ENCODE peak calls at places on chromosomes 2 and 18, in nine cellular contexts. One of them, this sample, is unnamed. For H3K36me3, the result is how much of the 10 kb centered on the place peaks cover.

GRCh38 chr18:37122877-37123276 is 293.9 kb downstream of the KIAA1328 start:
- DNase-seq in astrocyte: peak
- DNase-seq in breast epithelium: no peak
- DNase-seq in thoracic aorta: no peak
- DNase-seq in upper lobe of right lung: no peak
- DNase-seq in thyroid gland: no peak
- DNase-seq in psoas muscle: no peak
- DNase-seq in heart left ventricle: no peak
- DNase-seq in osteoblast: no peak
- DNase-seq in this sample: no peak

GRCh38 chr2:223005496-223005895 is 46.5 kb upstream of the KCNE4 start:
- DNase-seq in astrocyte: no peak
- DNase-seq in breast epithelium: no peak
- DNase-seq in thoracic aorta: no peak
- DNase-seq in upper lobe of right lung: no peak
- DNase-seq in thyroid gland: no peak
- DNase-seq in psoas muscle: no peak
- DNase-seq in heart left ventricle: no peak
- DNase-seq in osteoblast: no peak
- DNase-seq in this sample: no peak

GRCh38 chr2:37168217-37168981 is 11.6 kb upstream of the EIF2AK2 start:
- DNase-seq in astrocyte: peak
- DNase-seq in breast epithelium: no peak
- DNase-seq in thoracic aorta: no peak
- DNase-seq in upper lobe of right lung: no peak
- DNase-seq in thyroid gland: peak
- DNase-seq in psoas muscle: no peak
- DNase-seq in heart left ventricle: no peak
- DNase-seq in osteoblast: peak
- DNase-seq in this sample: no peak

GRCh38 chr2:105005601-105006000 is 32.3 kb upstream of the MRPS9 start:
- DNase-seq in astrocyte: no peak
- DNase-seq in breast epithelium: no peak
- DNase-seq in thoracic aorta: no peak
- DNase-seq in upper lobe of right lung: no peak
- DNase-seq in thyroid gland: no peak
- DNase-seq in psoas muscle: no peak
- DNase-seq in heart left ventricle: no peak
- DNase-seq in osteoblast: no peak
- DNase-seq in this sample: no peak

GRCh38 chr18:3703732-3704176 is 253.8 kb downstream of the TGIF1 start:
- DNase-seq in astrocyte: peak
- DNase-seq in breast epithelium: peak
- DNase-seq in thoracic aorta: no peak
- DNase-seq in upper lobe of right lung: peak
- DNase-seq in thyroid gland: peak
- DNase-seq in psoas muscle: peak
- DNase-seq in heart left ventricle: peak
- DNase-seq in osteoblast: peak
- DNase-seq in this sample: no peak

GRCh38 chr18:36378194-36378593 is 80.7 kb downstream of the FHOD3 start:
- DNase-seq in astrocyte: no peak
- DNase-seq in breast epithelium: no peak
- DNase-seq in thoracic aorta: no peak
- DNase-seq in upper lobe of right lung: no peak
- DNase-seq in thyroid gland: no peak
- DNase-seq in psoas muscle: no peak
- DNase-seq in heart left ventricle: no peak
- DNase-seq in osteoblast: no peak
- DNase-seq in this sample: no peak

GRCh38 chr2:105861198-105861597 is 116.5 kb downstream of the NCK2 start:
- DNase-seq in astrocyte: no peak
- DNase-seq in breast epithelium: no peak
- DNase-seq in thoracic aorta: no peak
- DNase-seq in upper lobe of right lung: no peak
- DNase-seq in thyroid gland: no peak
- DNase-seq in psoas muscle: no peak
- DNase-seq in heart left ventricle: no peak
- DNase-seq in osteoblast: no peak
- DNase-seq in this sample: no peak

GRCh38 chr18:65527879-65528633 is 222.8 kb upstream of the CDH7 start:
- DNase-seq in astrocyte: no peak
- DNase-seq in breast epithelium: no peak
- DNase-seq in thoracic aorta: no peak
- DNase-seq in upper lobe of right lung: no peak
- DNase-seq in thyroid gland: no peak
- DNase-seq in psoas muscle: no peak
- DNase-seq in heart left ventricle: no peak
- DNase-seq in osteoblast: no peak
- DNase-seq in this sample: no peak

GRCh38 chr2:20353597-20353996 is 3.0 kb upstream of the PUM2 start:
- DNase-seq in astrocyte: no peak
- DNase-seq in breast epithelium: no peak
- DNase-seq in thoracic aorta: no peak
- DNase-seq in upper lobe of right lung: no peak
- DNase-seq in thyroid gland: no peak
- DNase-seq in psoas muscle: no peak
- DNase-seq in heart left ventricle: no peak
- DNase-seq in osteoblast: no peak
- DNase-seq in this sample: no peak

GRCh38 chr2:150296795-150297546 is 190.5 kb downstream of the RND3 start:
- DNase-seq in astrocyte: peak
- DNase-seq in breast epithelium: no peak
- DNase-seq in thoracic aorta: no peak
- DNase-seq in upper lobe of right lung: no peak
- DNase-seq in thyroid gland: no peak
- DNase-seq in psoas muscle: no peak
- DNase-seq in heart left ventricle: no peak
- DNase-seq in osteoblast: no peak
- DNase-seq in this sample: no peak

GRCh38 chr2:236597629-236598028 is 28.0 kb downstream of the ACKR3 start:
- DNase-seq in astrocyte: no peak
- DNase-seq in breast epithelium: peak
- DNase-seq in thoracic aorta: peak
- DNase-seq in upper lobe of right lung: no peak
- DNase-seq in thyroid gland: peak
- DNase-seq in psoas muscle: no peak
- DNase-seq in heart left ventricle: no peak
- DNase-seq in osteoblast: no peak
- DNase-seq in this sample: no peak

GRCh38 chr2:241680827-241681599 is 5.6 kb downstream of the DTYMK start:
- DNase-seq in astrocyte: peak
- DNase-seq in breast epithelium: no peak
- DNase-seq in thoracic aorta: no peak
- DNase-seq in upper lobe of right lung: no peak
- DNase-seq in thyroid gland: no peak
- DNase-seq in psoas muscle: peak
- DNase-seq in heart left ventricle: no peak
- DNase-seq in osteoblast: peak
- DNase-seq in this sample: no peak

GRCh38 chr2:156687126-156687525 is 250.9 kb downstream of the GPD2 start:
- DNase-seq in astrocyte: no peak
- DNase-seq in breast epithelium: no peak
- DNase-seq in thoracic aorta: no peak
- DNase-seq in upper lobe of right lung: no peak
- DNase-seq in thyroid gland: no peak
- DNase-seq in psoas muscle: no peak
- DNase-seq in heart left ventricle: no peak
- DNase-seq in osteoblast: no peak
- DNase-seq in this sample: no peak

GRCh38 chr18:74598350-74599001 is 806 bp downstream of the ZNF407 start:
- DNase-seq in astrocyte: peak
- DNase-seq in breast epithelium: peak
- DNase-seq in thoracic aorta: no peak
- DNase-seq in upper lobe of right lung: peak
- DNase-seq in thyroid gland: peak
- DNase-seq in psoas muscle: peak
- DNase-seq in heart left ventricle: peak
- DNase-seq in osteoblast: no peak
- DNase-seq in this sample: peak

GRCh38 chr2:64562148-64562784 is 38.1 kb downstream of the AFTPH start:
- DNase-seq in astrocyte: no peak
- DNase-seq in breast epithelium: no peak
- DNase-seq in thoracic aorta: no peak
- DNase-seq in upper lobe of right lung: no peak
- DNase-seq in thyroid gland: no peak
- DNase-seq in psoas muscle: no peak
- DNase-seq in heart left ventricle: no peak
- DNase-seq in osteoblast: no peak
- DNase-seq in this sample: no peak

GRCh38 chr2:134917958-134918517 is 584 bp upstream of the CCNT2 start:
- DNase-seq in astrocyte: no peak
- DNase-seq in breast epithelium: peak
- DNase-seq in thoracic aorta: peak
- DNase-seq in upper lobe of right lung: no peak
- DNase-seq in thyroid gland: peak
- DNase-seq in psoas muscle: no peak
- DNase-seq in heart left ventricle: no peak
- DNase-seq in osteoblast: no peak
- DNase-seq in this sample: peak
- TF ChIP-seq CTCF in astrocyte: no peak
- TF ChIP-seq CTCF in breast epithelium: peak
- TF ChIP-seq CTCF in thoracic aorta: peak
- TF ChIP-seq CTCF in upper lobe of right lung: peak
- TF ChIP-seq CTCF in thyroid gland: no peak
- TF ChIP-seq CTCF in psoas muscle: peak
- TF ChIP-seq CTCF in heart left ventricle: peak
- TF ChIP-seq CTCF in osteoblast: peak
- TF ChIP-seq CTCF in this sample: no peak

DNA sequence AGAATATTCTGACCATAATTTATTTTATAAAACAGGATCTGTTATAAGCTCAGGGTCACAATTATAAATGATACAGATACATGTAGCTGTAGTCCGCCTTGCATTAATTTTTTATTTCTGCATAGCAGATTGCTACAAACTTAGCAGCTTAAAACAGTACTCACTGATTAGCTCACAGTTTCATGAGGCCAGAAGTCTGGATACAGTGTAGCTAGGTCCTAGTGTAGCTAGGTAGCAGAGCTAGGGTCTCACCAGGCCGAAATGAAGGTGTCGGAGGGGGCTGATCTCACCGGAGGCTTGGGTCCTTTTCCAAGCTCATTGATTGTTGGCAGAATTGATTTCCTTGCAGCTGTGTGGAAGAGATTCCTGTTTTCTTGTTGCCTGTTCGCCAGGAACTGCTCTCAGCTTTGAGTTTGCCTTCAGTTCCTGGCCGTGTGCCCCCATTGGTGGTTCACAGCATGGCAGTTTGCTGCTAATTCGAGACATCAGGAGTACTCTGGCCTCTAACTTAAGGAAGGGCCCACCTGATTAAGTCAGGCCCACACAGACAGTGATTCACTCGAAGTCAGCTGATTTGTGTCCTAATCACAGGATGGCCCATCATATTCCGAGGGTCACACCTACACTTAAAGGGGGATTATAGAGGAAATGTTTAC is 18.4 kb downstream of the NAPG start:
- DNase-seq in astrocyte: no peak
- DNase-seq in breast epithelium: no peak
- DNase-seq in thoracic aorta: no peak
- DNase-seq in upper lobe of right lung: no peak
- DNase-seq in thyroid gland: no peak
- DNase-seq in psoas muscle: no peak
- DNase-seq in heart left ventricle: no peak
- DNase-seq in osteoblast: no peak
- DNase-seq in this sample: no peak
- H3K36me3 ChIP-seq in astrocyte: half or more
- H3K36me3 ChIP-seq in breast epithelium: under half
- H3K36me3 ChIP-seq in thoracic aorta: under half
- H3K36me3 ChIP-seq in upper lobe of right lung: half or more
- H3K36me3 ChIP-seq in thyroid gland: half or more
- H3K36me3 ChIP-seq in psoas muscle: under half
- H3K36me3 ChIP-seq in heart left ventricle: half or more
- H3K36me3 ChIP-seq in osteoblast: half or more
- H3K36me3 ChIP-seq in this sample: under half

GRCh38 chr2:220076734-220077133 is 449.3 kb downstream of the SLC4A3 start:
- DNase-seq in astrocyte: peak
- DNase-seq in breast epithelium: peak
- DNase-seq in thoracic aorta: peak
- DNase-seq in upper lobe of right lung: no peak
- DNase-seq in thyroid gland: peak
- DNase-seq in psoas muscle: no peak
- DNase-seq in heart left ventricle: no peak
- DNase-seq in osteoblast: peak
- DNase-seq in this sample: no peak
- TF ChIP-seq CTCF in astrocyte: peak
- TF ChIP-seq CTCF in breast epithelium: no peak
- TF ChIP-seq CTCF in thoracic aorta: peak
- TF ChIP-seq CTCF in upper lobe of right lung: no peak
- TF ChIP-seq CTCF in thyroid gland: no peak
- TF ChIP-seq CTCF in psoas muscle: no peak
- TF ChIP-seq CTCF in heart left ventricle: no peak
- TF ChIP-seq CTCF in osteoblast: peak
- TF ChIP-seq CTCF in this sample: no peak

GRCh38 chr2:32356735-32357544 is at the start of gene BIRC6:
- DNase-seq in astrocyte: peak
- DNase-seq in breast epithelium: peak
- DNase-seq in thoracic aorta: peak
- DNase-seq in upper lobe of right lung: peak
- DNase-seq in thyroid gland: peak
- DNase-seq in psoas muscle: peak
- DNase-seq in heart left ventricle: peak
- DNase-seq in osteoblast: peak
- DNase-seq in this sample: peak

GRCh38 chr2:32355976-32356734 is 668 bp upstream of the BIRC6 start:
- DNase-seq in astrocyte: peak
- DNase-seq in breast epithelium: no peak
- DNase-seq in thoracic aorta: no peak
- DNase-seq in upper lobe of right lung: no peak
- DNase-seq in thyroid gland: no peak
- DNase-seq in psoas muscle: no peak
- DNase-seq in heart left ventricle: no peak
- DNase-seq in osteoblast: no peak
- DNase-seq in this sample: no peak

GRCh38 chr2:32357545-32358482 is 991 bp downstream of the BIRC6 start:
- DNase-seq in astrocyte: peak
- DNase-seq in breast epithelium: peak
- DNase-seq in thoracic aorta: peak
- DNase-seq in upper lobe of right lung: peak
- DNase-seq in thyroid gland: peak
- DNase-seq in psoas muscle: peak
- DNase-seq in heart left ventricle: peak
- DNase-seq in osteoblast: peak
- DNase-seq in this sample: peak

GRCh38 chr2:32363588-32363987 is 6.8 kb downstream of the BIRC6 start:
- DNase-seq in astrocyte: no peak
- DNase-seq in breast epithelium: no peak
- DNase-seq in thoracic aorta: no peak
- DNase-seq in upper lobe of right lung: no peak
- DNase-seq in thyroid gland: no peak
- DNase-seq in psoas muscle: no peak
- DNase-seq in heart left ventricle: no peak
- DNase-seq in osteoblast: no peak
- DNase-seq in this sample: no peak

DNA sequence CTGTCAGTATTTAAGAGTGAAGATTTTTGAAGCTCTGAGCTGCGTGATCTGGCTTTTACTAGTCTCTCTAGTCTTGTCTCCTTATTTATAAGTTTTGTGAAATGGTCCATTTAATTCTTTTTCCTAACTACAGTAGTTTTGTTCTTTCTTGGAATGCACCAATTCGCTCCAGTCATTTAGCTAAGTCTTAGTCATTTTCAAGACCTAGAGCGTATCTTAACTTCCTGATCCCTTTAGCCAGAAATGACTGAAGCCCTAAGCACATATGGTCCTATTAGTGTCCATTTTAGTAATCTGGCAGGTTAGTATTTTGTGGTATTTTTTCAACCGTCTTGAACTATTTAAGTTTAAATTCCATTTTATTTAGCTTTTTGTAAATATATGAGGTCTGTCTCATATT is 3.6 kb downstream of the BIRC6 start:
- DNase-seq in astrocyte: peak
- DNase-seq in breast epithelium: no peak
- DNase-seq in thoracic aorta: no peak
- DNase-seq in upper lobe of right lung: no peak
- DNase-seq in thyroid gland: no peak
- DNase-seq in psoas muscle: no peak
- DNase-seq in heart left ventricle: no peak
- DNase-seq in osteoblast: no peak
- DNase-seq in this sample: no peak
- H3K36me3 ChIP-seq in astrocyte: under half
- H3K36me3 ChIP-seq in breast epithelium: under half
- H3K36me3 ChIP-seq in thoracic aorta: under half
- H3K36me3 ChIP-seq in upper lobe of right lung: under half
- H3K36me3 ChIP-seq in thyroid gland: under half
- H3K36me3 ChIP-seq in psoas muscle: under half
- H3K36me3 ChIP-seq in heart left ventricle: under half
- H3K36me3 ChIP-seq in osteoblast: under half
- H3K36me3 ChIP-seq in this sample: under half

This sample was measured in gastrocnemius medialis.